ENCODE peak calls at places on chromosomes 7 and 10, in eight cellular contexts. T is K562, P is pancreas, H is GM12865, Q is nephron progenitor cell, Z is astrocyte of the spinal cord, J is astrocyte of the cerebellum, M is endothelial cell. A is an unnamed sample.

GRCh38 chr7:116030626-116031276 is at the start of gene TFEC:
- DNase-seq in M (no peak), Q (no peak), Z (peak), T (no peak), J (no peak), P (no peak), H (no peak), A (no peak)

GRCh38 chr7:123916240-123916724 is 8.8 kb upstream of the SPAM1 start:
- DNase-seq in H (peak), M (no peak), Q (no peak), T (peak), J (no peak), P (no peak), Z (peak), A (no peak)

GRCh38 chr10:127354992-127355391 is 158.6 kb upstream of the INSYN2A start:
- DNase-seq in P (no peak), Q (no peak), J (no peak), Z (peak), T (no peak), M (no peak), H (no peak), A (no peak)

GRCh38 chr7:108296911-108297310 is 159.3 kb downstream of the NRCAM start:
- DNase-seq in J (no peak), Z (no peak), H (no peak), P (no peak), Q (no peak), T (no peak), M (no peak), A (no peak)

GRCh38 chr7:156238366-156239133 is 402.0 kb upstream of the RNF32 start:
- DNase-seq in P (no peak), Q (no peak), M (no peak), T (no peak), J (no peak), H (no peak), Z (no peak), A (no peak)

GRCh38 chr7:136339464-136339863 is 362.3 kb upstream of the MTPN start:
- DNase-seq in H (no peak), T (no peak), Z (peak), Q (no peak), P (no peak), J (peak), M (no peak), A (no peak)

GRCh38 chr10:71255817-71256660 is 43.7 kb downstream of the UNC5B start:
- DNase-seq in Q (peak), Z (peak), M (no peak), H (no peak), T (no peak), P (no peak), J (peak), A (no peak)

GRCh38 chr7:42097756-42098155 is 139.3 kb downstream of the GLI3 start:
- DNase-seq in Q (no peak), Z (peak), M (no peak), H (no peak), J (no peak), P (no peak), T (peak), A (peak)

GRCh38 chr7:30983042-30983913 is 19.5 kb downstream of the GHRHR start:
- DNase-seq in P (peak), J (peak), H (peak), Z (peak), M (peak), T (peak), Q (peak), A (peak)

GRCh38 chr10:97081621-97082235 is 104.0 kb downstream of the SLIT1 start:
- DNase-seq in P (peak), Q (peak), Z (peak), T (peak), H (peak), M (peak), J (peak), A (peak)
- TF ChIP-seq CTCF in P (peak), Q (peak), Z (peak), T (peak), H (peak), M (peak), J (peak), A (peak)

DNA sequence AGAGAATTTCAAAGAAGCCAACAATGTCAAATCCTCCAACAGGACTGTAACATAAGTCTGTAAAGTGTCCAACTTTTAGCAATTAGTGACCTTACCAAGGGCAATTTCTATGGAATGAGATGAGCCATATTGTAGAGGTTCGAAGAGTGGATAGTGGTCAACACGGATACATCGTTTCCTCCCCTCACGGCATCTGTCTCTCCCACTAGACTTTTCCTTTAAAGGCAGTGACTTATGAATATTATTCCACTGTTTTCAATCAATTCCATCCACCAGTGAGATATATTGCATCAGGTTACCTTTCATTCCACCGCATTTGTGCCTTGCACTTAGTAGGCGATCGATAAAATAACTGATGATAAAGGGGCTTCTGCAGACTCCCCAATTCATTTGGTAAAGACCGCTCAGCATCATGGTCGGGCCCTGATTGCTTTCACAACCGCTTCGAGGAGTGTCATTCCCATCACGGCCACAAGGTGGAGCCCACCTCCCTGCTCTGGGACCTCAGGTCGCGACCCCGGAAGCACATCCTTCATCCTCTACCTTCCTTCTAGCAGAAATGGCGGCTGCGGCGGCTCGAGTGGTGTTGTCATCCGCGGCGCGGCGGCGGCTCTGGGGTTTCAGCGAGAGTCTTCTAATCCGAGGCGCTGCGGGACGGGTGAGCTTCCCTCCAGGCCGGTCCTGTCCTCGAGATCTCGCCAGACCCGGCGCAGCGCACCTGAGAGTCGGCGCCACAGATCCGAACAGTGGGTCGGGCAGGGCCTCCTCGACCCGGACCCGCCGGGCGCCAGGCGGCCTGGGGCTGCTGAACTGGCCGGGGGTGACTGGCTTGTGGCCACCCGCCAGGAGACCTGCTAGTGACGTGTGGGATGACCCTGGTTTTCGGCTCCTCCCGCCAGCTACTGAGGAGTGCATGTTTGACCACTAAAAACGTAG is at the start of gene PMPCB:
- DNase-seq in Q (peak), T (peak), P (peak), J (peak), M (peak), H (peak), Z (peak), A (peak)
- TF ChIP-seq CTCF in Q (peak), T (peak), P (peak), J (peak), M (peak), H (peak), Z (peak), A (peak)

GRCh38 chr10:49382826-49383225 is 13.1 kb downstream of the DRGX start:
- DNase-seq in M (no peak), P (no peak), Z (no peak), T (no peak), J (no peak), H (no peak), Q (no peak), A (no peak)

GRCh38 chr10:49377256-49377655 is 18.6 kb downstream of the DRGX start:
- DNase-seq in H (no peak), T (no peak), J (no peak), M (no peak), Z (no peak), P (no peak), Q (no peak), A (no peak)

GRCh38 chr10:49382226-49382625 is 13.7 kb downstream of the DRGX start:
- DNase-seq in Z (no peak), Q (no peak), P (no peak), H (no peak), T (no peak), J (no peak), M (no peak), A (no peak)

GRCh38 chr10:49381111-49381900 is 14.6 kb downstream of the DRGX start:
- DNase-seq in P (no peak), J (no peak), H (no peak), T (no peak), Q (no peak), M (no peak), Z (no peak), A (no peak)

DNA sequence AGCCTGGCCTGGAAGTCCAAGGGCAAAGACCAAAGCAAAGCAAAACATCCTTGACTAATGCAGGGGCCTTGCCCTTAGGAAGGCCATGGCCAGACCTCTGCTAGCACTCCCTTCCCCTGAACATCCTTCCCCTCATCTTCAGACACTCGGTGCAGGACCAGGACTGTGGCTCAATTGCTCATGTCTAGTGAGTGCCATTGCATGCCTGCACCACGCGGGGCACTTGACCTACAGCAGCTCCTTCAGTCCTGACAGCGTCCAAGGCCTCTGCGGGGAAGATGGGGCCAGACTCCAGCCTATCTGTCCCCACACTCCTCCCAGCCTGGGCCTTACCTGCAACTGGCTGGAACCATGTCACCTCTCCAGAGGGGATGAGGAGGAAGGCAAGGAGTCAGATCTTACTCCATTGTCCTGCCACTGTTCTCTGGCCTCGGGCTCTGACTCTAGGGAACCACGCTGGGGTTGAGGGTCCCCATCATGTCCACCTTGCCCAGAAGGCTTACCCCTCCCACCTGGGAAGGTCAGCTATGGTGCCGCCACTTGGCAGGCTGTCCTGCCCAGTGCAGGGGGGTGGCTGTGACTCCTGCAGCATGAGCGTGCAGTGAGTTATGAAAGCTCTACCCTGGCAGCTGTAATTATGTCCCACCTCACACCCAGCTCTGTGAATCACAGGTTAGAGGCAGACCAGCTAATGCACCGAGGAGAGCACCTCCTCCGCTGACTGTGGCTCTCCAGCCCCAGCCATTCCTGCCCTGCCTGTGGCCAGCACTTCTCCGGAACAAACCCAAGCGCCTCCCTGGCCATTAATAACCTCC is 16.1 kb downstream of the DRGX start:
- DNase-seq in Q (no peak), T (peak), J (no peak), P (no peak), Z (no peak), M (no peak), H (peak), A (no peak)
- TF ChIP-seq CTCF in Q (peak), T (peak), J (peak), P (no peak), Z (peak), M (no peak), H (peak), A (peak)

DNA sequence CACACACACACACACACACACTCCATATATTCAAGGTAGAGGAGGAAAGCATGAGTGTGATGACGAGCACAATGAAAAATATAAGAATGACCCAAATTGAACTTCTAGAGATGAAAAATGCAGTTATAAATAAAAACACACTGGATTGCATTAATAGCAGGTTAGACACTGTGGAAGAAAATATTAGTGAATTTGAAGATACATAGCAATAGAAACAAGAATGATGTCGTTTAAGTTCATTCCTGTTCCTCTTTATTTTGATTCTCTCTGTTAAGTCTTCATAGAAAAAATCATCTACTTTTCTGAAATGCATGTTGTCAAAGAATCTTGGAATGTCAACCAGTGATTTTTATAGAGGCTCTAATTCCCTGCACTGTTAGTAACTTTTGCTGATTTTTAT is 78.4 kb downstream of the BTAF1 start:
- DNase-seq in H (no peak), Z (no peak), M (no peak), P (no peak), Q (no peak), J (no peak), T (no peak), A (no peak)
- TF ChIP-seq CTCF in H (no peak), Z (no peak), M (no peak), P (no peak), Q (no peak), J (no peak), T (no peak), A (no peak)

DNA sequence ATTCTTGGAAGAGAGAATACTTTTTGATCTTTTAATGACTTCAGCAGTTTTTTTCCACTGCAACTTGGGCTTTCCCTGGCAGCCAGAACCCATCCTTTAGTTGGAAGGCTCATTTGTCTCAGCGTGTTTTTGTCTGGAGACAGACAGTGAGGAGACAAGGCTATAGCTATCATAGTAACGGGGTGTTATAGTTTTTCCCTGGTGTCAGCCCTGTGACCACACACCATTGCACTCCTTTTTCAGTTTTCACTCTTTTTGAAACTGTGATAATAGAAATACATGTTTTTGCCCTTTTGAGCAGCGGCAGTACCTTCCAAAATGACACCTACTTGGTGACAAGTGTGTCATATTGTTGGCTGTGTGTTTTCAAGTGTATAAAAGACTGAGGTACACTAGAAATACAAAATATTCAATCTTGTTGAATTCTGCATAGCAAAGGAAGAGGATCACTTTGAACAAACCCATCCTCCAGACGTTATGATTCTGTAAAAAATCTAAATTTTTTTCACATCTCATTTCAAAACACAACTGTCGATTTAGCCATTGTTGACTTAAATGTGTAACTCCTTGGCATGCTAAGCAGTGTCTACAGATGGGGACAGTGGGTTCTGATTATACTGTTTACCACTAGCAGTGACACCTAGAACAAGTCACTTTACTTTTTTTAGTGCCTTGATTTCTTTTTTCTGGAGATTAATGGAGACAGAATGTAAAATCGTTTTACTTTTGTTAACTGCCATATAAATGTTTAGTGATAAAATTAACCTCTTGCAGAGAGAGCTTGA is 130.1 kb downstream of the EXOC4 start:
- DNase-seq in M (no peak), H (no peak), Q (no peak), J (no peak), Z (no peak), T (no peak), P (no peak), A (no peak)
- TF ChIP-seq CTCF in M (no peak), H (no peak), Q (no peak), J (no peak), Z (no peak), T (no peak), P (no peak), A (no peak)